ENCODE peak calls at places on chromosomes 6 and 20, in six cellular contexts. One of them, this sample, is unnamed.
A peak's percentile ranks its signal among the peaks of the same experiment; 100 is the strongest.

GRCh38 chr6:7148100-7148822 is 40.5 kb downstream of the RREB1 start:
- DNase-seq in fibroblast of mammary gland: peak; percentile 85
- DNase-seq in NCI-H1417: no peak
- DNase-seq in naive B cell: no peak
- DNase-seq in HFFc6: peak; percentile 71
- DNase-seq in NCI-H1694 treated with DMSO at 0.1 percent for 48 hours: no peak
- DNase-seq in this sample: peak; percentile 31

GRCh38 chr6:148771212-148771601 is 24.4 kb downstream of the UST start:
- DNase-seq in fibroblast of mammary gland: no peak
- DNase-seq in NCI-H1417: no peak
- DNase-seq in naive B cell: no peak
- DNase-seq in HFFc6: no peak
- DNase-seq in NCI-H1694 treated with DMSO at 0.1 percent for 48 hours: no peak
- DNase-seq in this sample: no peak

GRCh38 chr6:2990179-2990931 is 9.3 kb upstream of the NQO2 start:
- DNase-seq in fibroblast of mammary gland: peak; percentile 26
- DNase-seq in NCI-H1417: peak; percentile 62
- DNase-seq in naive B cell: no peak
- DNase-seq in HFFc6: no peak
- DNase-seq in NCI-H1694 treated with DMSO at 0.1 percent for 48 hours: no peak
- DNase-seq in this sample: peak; percentile 50

GRCh38 chr6:54722328-54722727 is 124.2 kb upstream of the FAM83B start:
- DNase-seq in fibroblast of mammary gland: no peak
- DNase-seq in NCI-H1417: no peak
- DNase-seq in naive B cell: no peak
- DNase-seq in HFFc6: no peak
- DNase-seq in NCI-H1694 treated with DMSO at 0.1 percent for 48 hours: no peak
- DNase-seq in this sample: peak; percentile 57

GRCh38 chr20:7770578-7770977 is 169.7 kb downstream of the HAO1 start:
- DNase-seq in fibroblast of mammary gland: peak; percentile 15
- DNase-seq in NCI-H1417: peak; percentile 81
- DNase-seq in naive B cell: no peak
- DNase-seq in HFFc6: no peak
- DNase-seq in NCI-H1694 treated with DMSO at 0.1 percent for 48 hours: no peak
- DNase-seq in this sample: no peak

GRCh38 chr20:63046841-63047240 is 40.1 kb upstream of the BHLHE23 start:
- DNase-seq in fibroblast of mammary gland: no peak
- DNase-seq in NCI-H1417: no peak
- DNase-seq in naive B cell: no peak
- DNase-seq in HFFc6: no peak
- DNase-seq in NCI-H1694 treated with DMSO at 0.1 percent for 48 hours: no peak
- DNase-seq in this sample: no peak

GRCh38 chr6:95545226-95545625 is 32.1 kb upstream of the MANEA start:
- DNase-seq in fibroblast of mammary gland: peak; percentile 81
- DNase-seq in NCI-H1417: no peak
- DNase-seq in naive B cell: no peak
- DNase-seq in HFFc6: no peak
- DNase-seq in NCI-H1694 treated with DMSO at 0.1 percent for 48 hours: no peak
- DNase-seq in this sample: no peak

GRCh38 chr6:155183095-155183494 is 80.7 kb upstream of the CLDN20 start:
- DNase-seq in fibroblast of mammary gland: no peak
- DNase-seq in NCI-H1417: no peak
- DNase-seq in naive B cell: no peak
- DNase-seq in HFFc6: no peak
- DNase-seq in NCI-H1694 treated with DMSO at 0.1 percent for 48 hours: no peak
- DNase-seq in this sample: no peak

GRCh38 chr6:20686142-20686541 is 151.9 kb downstream of the CDKAL1 start:
- DNase-seq in fibroblast of mammary gland: no peak
- DNase-seq in NCI-H1417: no peak
- DNase-seq in naive B cell: no peak
- DNase-seq in HFFc6: no peak
- DNase-seq in NCI-H1694 treated with DMSO at 0.1 percent for 48 hours: peak; percentile 89
- DNase-seq in this sample: no peak

GRCh38 chr6:23181301-23182110 is 612.1 kb downstream of the HDGFL1 start:
- DNase-seq in fibroblast of mammary gland: no peak
- DNase-seq in NCI-H1417: no peak
- DNase-seq in naive B cell: no peak
- DNase-seq in HFFc6: no peak
- DNase-seq in NCI-H1694 treated with DMSO at 0.1 percent for 48 hours: peak; percentile 1
- DNase-seq in this sample: no peak

GRCh38 chr20:62021794-62022419 is 43.8 kb downstream of the TAF4 start:
- DNase-seq in fibroblast of mammary gland: no peak
- DNase-seq in NCI-H1417: no peak
- DNase-seq in naive B cell: no peak
- DNase-seq in HFFc6: no peak
- DNase-seq in NCI-H1694 treated with DMSO at 0.1 percent for 48 hours: no peak
- DNase-seq in this sample: no peak

GRCh38 chr6:39823187-39823815 is 31.1 kb downstream of the DAAM2 start:
- DNase-seq in fibroblast of mammary gland: peak; percentile 61
- DNase-seq in NCI-H1417: no peak
- DNase-seq in naive B cell: no peak
- DNase-seq in HFFc6: no peak
- DNase-seq in NCI-H1694 treated with DMSO at 0.1 percent for 48 hours: no peak
- DNase-seq in this sample: no peak